ENCODE peak calls at places on chromosome 19, in seven cellular contexts. I is PC-3, R is GM23248, S is OCI-LY7, A is HCT116, P is hepatocyte, B is GM23338. E is an unnamed sample.

GRCh38 chr19:54457773-54458647 is 5.6 kb downstream of the LENG9 start:
- DNase-seq in A (no peak), I (no peak), B (no peak), P (no peak), R (no peak), S (no peak), E (no peak)

GRCh38 chr19:2618611-2619010 is 83.9 kb downstream of the GNG7 start:
- DNase-seq in S (peak), R (peak), B (no peak), P (no peak), A (peak), I (peak), E (no peak)

GRCh38 chr19:47310819-47311218 is 1.2 kb downstream of the C5AR1 start:
- DNase-seq in R (peak), B (no peak), S (no peak), I (peak), P (peak), A (no peak), E (no peak)

GRCh38 chr19:45451181-45451849 is 16.5 kb upstream of the FOSB start:
- DNase-seq in R (peak), S (peak), P (peak), B (peak), I (peak), A (no peak), E (no peak)

GRCh38 chr19:33946535-33947323 is 150.1 kb downstream of the KCTD15 start:
- DNase-seq in R (no peak), I (no peak), A (no peak), P (no peak), S (no peak), B (no peak), E (peak)

GRCh38 chr19:5774921-5775320 is 9.6 kb downstream of the PRR22 start:
- DNase-seq in I (no peak), A (no peak), S (no peak), P (no peak), R (peak), B (no peak), E (no peak)

GRCh38 chr19:10864538-10864899 is 6.8 kb upstream of the CARM1 start:
- DNase-seq in B (peak), P (peak), R (peak), S (peak), A (peak), I (peak), E (peak)

GRCh38 chr19:29620931-29621351 is 14.9 kb downstream of the POP4 start:
- DNase-seq in S (no peak), I (no peak), P (no peak), B (no peak), R (no peak), A (no peak), E (no peak)

GRCh38 chr19:49712397-49712859 is 21.5 kb downstream of the CPT1C start:
- DNase-seq in R (peak), P (no peak), S (peak), I (peak), A (peak), B (peak), E (peak)

GRCh38 chr19:5828661-5829566 is 10.6 kb downstream of the FUT6 start:
- DNase-seq in P (peak), B (peak), A (no peak), I (no peak), S (peak), R (peak), E (peak)

GRCh38 chr19:18128044-18128443 is 24.9 kb upstream of the PIK3R2 start:
- DNase-seq in R (peak), P (no peak), S (no peak), I (peak), A (no peak), B (no peak), E (no peak)

GRCh38 chr19:45973564-45974338 is at the start of gene NOVA2:
- DNase-seq in R (peak), P (peak), B (peak), A (peak), S (peak), I (peak), E (peak)

GRCh38 chr19:511101-511841 is 4.0 kb downstream of the TPGS1 start:
- DNase-seq in S (peak), P (peak), R (peak), I (no peak), A (peak), B (no peak), E (peak)

GRCh38 chr19:11373166-11373884 is 1.1 kb upstream of the SWSAP1 start:
- DNase-seq in A (no peak), S (no peak), I (peak), B (peak), P (peak), R (peak), E (peak)

GRCh38 chr19:47848871-47849473 is 10.1 kb upstream of the TPRX2 start:
- DNase-seq in B (peak), S (no peak), R (peak), A (peak), I (no peak), P (peak), E (peak)

GRCh38 chr19:33274663-33275558 is 27.4 kb downstream of the CEBPA start:
- DNase-seq in I (no peak), P (no peak), R (no peak), B (no peak), A (no peak), S (no peak), E (peak)

GRCh38 chr19:48487944-48488343 is 18.8 kb downstream of the CYTH2 start:
- DNase-seq in R (peak), B (no peak), A (peak), P (no peak), S (no peak), I (peak), E (no peak)

GRCh38 chr19:50688766-50689165 is 30.8 kb downstream of the SHANK1 start:
- DNase-seq in B (no peak), S (no peak), I (no peak), A (no peak), R (no peak), P (no peak), E (no peak)

GRCh38 chr19:43605875-43606568 is 5.9 kb upstream of the SRRM5 start:
- DNase-seq in B (no peak), P (no peak), R (no peak), A (no peak), I (no peak), S (no peak), E (no peak)
- H3K27ac ChIP-seq in B (no peak), P (no peak), R (no peak), A (no peak), I (no peak), S (no peak), E (no peak)

GRCh38 chr19:43526884-43527859 is at the start of gene ETHE1:
- DNase-seq in A (no peak), B (peak), I (peak), S (peak), R (peak), P (peak), E (peak)
- H3K4me2 ChIP-seq in A (peak), B (peak), I (peak), S (peak), R (peak), P (peak), E (peak)

GRCh38 chr19:13262450-13262849 is 112.2 kb downstream of the IER2 start:
- DNase-seq in S (peak), I (peak), B (peak), A (no peak), R (peak), P (peak), E (peak)
- TF ChIP-seq EZH2phosphoT487 in S (no peak), I (no peak), B (no peak), A (no peak), R (no peak), P (no peak), E (no peak)

GRCh38 chr19:35905178-35905727 is 2.8 kb downstream of the TYROBP start:
- DNase-seq in P (no peak), B (no peak), R (no peak), I (no peak), S (no peak), A (no peak), E (no peak)
- H3K27ac ChIP-seq in P (no peak), B (peak), R (no peak), I (no peak), S (peak), A (no peak), E (no peak)

E was measured in neural progenitor cell.